ENCODE peak calls at places on chromosomes 5 and 9, in eight cellular contexts. Q, V, K, Z, J, S, G and R are unnamed samples.

GRCh38 chr5:85132269-85132668 is 747.6 kb upstream of the EDIL3 start:
- DNase-seq in Q (peak), V (no peak), K (peak), Z (no peak), J (no peak), S (no peak), G (no peak), R (no peak)

GRCh38 chr5:35884125-35884788 is 27.6 kb downstream of the IL7R start:
- DNase-seq in Q (peak), V (peak), K (peak), Z (no peak), J (no peak), S (no peak), G (no peak), R (no peak)

GRCh38 chr9:16119861-16120641 is 567.2 kb downstream of the CCDC171 start:
- DNase-seq in Q (peak), V (no peak), K (no peak), Z (no peak), J (no peak), S (no peak), G (no peak), R (no peak)

GRCh38 chr5:180803181-180804128 is 849 bp upstream of the MGAT1 start:
- DNase-seq in Q (no peak), V (peak), K (no peak), Z (peak), J (peak), S (peak), G (peak), R (no peak)

GRCh38 chr9:127399736-127400269 is 2.8 kb downstream of the SLC2A8 start:
- DNase-seq in Q (no peak), V (no peak), K (no peak), Z (no peak), J (peak), S (no peak), G (no peak), R (no peak)

GRCh38 chr9:32251539-32251938 is 132.9 kb upstream of the ACO1 start:
- DNase-seq in Q (peak), V (peak), K (no peak), Z (no peak), J (no peak), S (peak), G (no peak), R (peak)

GRCh38 chr5:77426670-77427069 is 65.4 kb downstream of the WDR41 start:
- DNase-seq in Q (peak), V (no peak), K (peak), Z (no peak), J (no peak), S (no peak), G (no peak), R (no peak)

GRCh38 chr5:158756873-158757272 is 342.8 kb downstream of the EBF1 start:
- DNase-seq in Q (no peak), V (peak), K (no peak), Z (no peak), J (no peak), S (no peak), G (no peak), R (no peak)

GRCh38 chr5:59123595-59124561 is 541.0 kb downstream of the RAB3C start:
- DNase-seq in Q (peak), V (no peak), K (no peak), Z (no peak), J (no peak), S (peak), G (no peak), R (no peak)

GRCh38 chr5:159515909-159516415 is 185.7 kb upstream of the IL12B start:
- DNase-seq in Q (peak), V (peak), K (no peak), Z (no peak), J (peak), S (peak), G (peak), R (peak)

GRCh38 chr5:66932446-66932845 is 264.2 kb downstream of the CD180 start:
- DNase-seq in Q (no peak), V (no peak), K (no peak), Z (no peak), J (no peak), S (no peak), G (no peak), R (no peak)

GRCh38 chr5:74294231-74294705 is 346.3 kb downstream of the ENC1 start:
- DNase-seq in Q (no peak), V (peak), K (no peak), Z (no peak), J (no peak), S (no peak), G (no peak), R (no peak)

GRCh38 chr9:122228191-122228905 is 409 bp downstream of the LHX6 start:
- DNase-seq in Q (no peak), V (no peak), K (no peak), Z (no peak), J (no peak), S (no peak), G (no peak), R (no peak)

GRCh38 chr9:706606-707451 is 134.7 kb upstream of the DMRT1 start:
- DNase-seq in Q (peak), V (no peak), K (no peak), Z (peak), J (peak), S (peak), G (peak), R (peak)

GRCh38 chr9:91146391-91147019 is 215.2 kb downstream of the AUH start:
- DNase-seq in Q (no peak), V (no peak), K (no peak), Z (no peak), J (no peak), S (no peak), G (no peak), R (no peak)

GRCh38 chr9:68895741-68896478 is 118.0 kb downstream of the PRKACG start:
- DNase-seq in Q (no peak), V (peak), K (no peak), Z (no peak), J (no peak), S (no peak), G (no peak), R (no peak)

GRCh38 chr9:130330202-130330601 is 64.6 kb downstream of the HMCN2 start:
- DNase-seq in Q (no peak), V (no peak), K (no peak), Z (no peak), J (no peak), S (no peak), G (no peak), R (no peak)

GRCh38 chr9:119701651-119702050 is 332.4 kb upstream of the BRINP1 start:
- DNase-seq in Q (no peak), V (no peak), K (no peak), Z (no peak), J (no peak), S (no peak), G (no peak), R (no peak)

GRCh38 chr5:39980056-39980455 is 555.3 kb upstream of the DAB2 start:
- DNase-seq in Q (no peak), V (no peak), K (no peak), Z (no peak), J (no peak), S (no peak), G (no peak), R (no peak)

GRCh38 chr5:174575043-174575442 is 149.3 kb upstream of the MSX2 start:
- DNase-seq in Q (no peak), V (no peak), K (no peak), Z (no peak), J (no peak), S (no peak), G (no peak), R (no peak)

GRCh38 chr5:51373880-51374523 is 9.2 kb upstream of the ISL1 start:
- DNase-seq in Q (no peak), V (no peak), K (no peak), Z (no peak), J (no peak), S (no peak), G (no peak), R (no peak)

GRCh38 chr5:1371191-1371590 is 26.3 kb upstream of the CLPTM1L start:
- DNase-seq in Q (no peak), V (peak), K (no peak), Z (no peak), J (peak), S (no peak), G (no peak), R (no peak)

GRCh38 chr9:134486127-134486995 is 155.2 kb upstream of the COL5A1 start:
- DNase-seq in Q (no peak), V (no peak), K (no peak), Z (no peak), J (peak), S (no peak), G (peak), R (no peak)

GRCh38 chr9:37364751-37365360 is 57.6 kb upstream of the GRHPR start:
- DNase-seq in Q (no peak), V (peak), K (no peak), Z (no peak), J (no peak), S (peak), G (no peak), R (no peak)

GRCh38 chr9:112249277-112249676 is 74.2 kb upstream of the SUSD1 start:
- DNase-seq in Q (peak), V (no peak), K (no peak), Z (no peak), J (no peak), S (no peak), G (no peak), R (no peak)

GRCh38 chr5:155729684-155730059 is 597.3 kb upstream of the SGCD start:
- DNase-seq in Q (no peak), V (no peak), K (no peak), Z (no peak), J (peak), S (no peak), G (no peak), R (peak)

GRCh38 chr5:148443998-148444397 is 60.2 kb downstream of the FBXO38 start:
- DNase-seq in Q (peak), V (peak), K (peak), Z (peak), J (no peak), S (peak), G (peak), R (peak)

GRCh38 chr9:122912964-122913673 is at the start of gene ZBTB6:
- DNase-seq in Q (peak), V (peak), K (peak), Z (peak), J (peak), S (peak), G (peak), R (peak)

GRCh38 chr5:9444346-9444745 is 101.5 kb downstream of the SEMA5A start:
- DNase-seq in Q (no peak), V (no peak), K (no peak), Z (no peak), J (no peak), S (no peak), G (no peak), R (no peak)

GRCh38 chr5:173954671-173955605 is 34.0 kb upstream of the C5orf47 start:
- DNase-seq in Q (peak), V (no peak), K (peak), Z (peak), J (no peak), S (peak), G (no peak), R (no peak)

GRCh38 chr9:116219686-116220085 is 66.1 kb downstream of the PAPPA start:
- DNase-seq in Q (no peak), V (no peak), K (no peak), Z (no peak), J (no peak), S (no peak), G (no peak), R (no peak)

GRCh38 chr5:55151923-55152842 is 7.8 kb upstream of the GPX8 start:
- DNase-seq in Q (peak), V (no peak), K (peak), Z (no peak), J (no peak), S (no peak), G (no peak), R (no peak)

GRCh38 chr5:4386152-4386551 is 754.0 kb upstream of the ADAMTS16 start:
- DNase-seq in Q (no peak), V (no peak), K (no peak), Z (no peak), J (no peak), S (no peak), G (no peak), R (no peak)

GRCh38 chr9:108180511-108180910 is 675.3 kb downstream of the ACTL7B start:
- DNase-seq in Q (no peak), V (no peak), K (no peak), Z (no peak), J (no peak), S (peak), G (no peak), R (no peak)

GRCh38 chr9:34177906-34178697 is 741 bp upstream of the UBAP1 start:
- DNase-seq in Q (no peak), V (peak), K (no peak), Z (no peak), J (peak), S (no peak), G (no peak), R (no peak)

GRCh38 chr5:35199886-35200285 is 30.4 kb downstream of the PRLR start:
- DNase-seq in Q (no peak), V (no peak), K (no peak), Z (no peak), J (no peak), S (no peak), G (no peak), R (no peak)

GRCh38 chr5:14830210-14831005 is 41.2 kb downstream of the ANKH start:
- DNase-seq in Q (no peak), V (no peak), K (no peak), Z (no peak), J (no peak), S (no peak), G (peak), R (no peak)

GRCh38 chr5:172085738-172086137 is 79.3 kb upstream of the FBXW11 start:
- DNase-seq in Q (no peak), V (no peak), K (no peak), Z (no peak), J (no peak), S (no peak), G (no peak), R (no peak)
- H3K27ac ChIP-seq in Q (no peak), V (no peak), K (no peak), Z (no peak), J (no peak), S (no peak), G (no peak), R (no peak)

GRCh38 chr9:5269249-5269715 is 35.2 kb downstream of the RLN2 start:
- DNase-seq in Q (peak), V (no peak), K (peak), Z (no peak), J (no peak), S (no peak), G (no peak), R (no peak)

GRCh38 chr9:5263568-5264218 is 32.5 kb downstream of the INSL4 start:
- DNase-seq in Q (no peak), V (peak), K (no peak), Z (no peak), J (no peak), S (peak), G (no peak), R (no peak)

GRCh38 chr9:5265939-5266338 is 34.7 kb downstream of the INSL4 start:
- DNase-seq in Q (no peak), V (peak), K (no peak), Z (no peak), J (no peak), S (no peak), G (no peak), R (no peak)

GRCh38 chr9:5264219-5264595 is 33.0 kb downstream of the INSL4 start:
- DNase-seq in Q (no peak), V (no peak), K (no peak), Z (no peak), J (no peak), S (peak), G (no peak), R (no peak)
- H3K27ac ChIP-seq in Q (no peak), V (no peak), K (no peak), Z (no peak), J (no peak), S (no peak), G (no peak), R (no peak)

GRCh38 chr5:177592010-177592834 is at the start of gene TMED9:
- DNase-seq in Q (peak), V (peak), K (peak), Z (peak), J (peak), S (peak), G (peak), R (peak)

GRCh38 chr5:177590406-177590805 is 1.6 kb upstream of the TMED9 start:
- DNase-seq in Q (no peak), V (no peak), K (no peak), Z (no peak), J (no peak), S (no peak), G (no peak), R (no peak)

GRCh38 chr5:177593511-177593910 is 1.5 kb downstream of the TMED9 start:
- DNase-seq in Q (no peak), V (no peak), K (no peak), Z (no peak), J (peak), S (no peak), G (peak), R (no peak)

GRCh38 chr5:177592905-177593304 is 902 bp downstream of the TMED9 start:
- DNase-seq in Q (no peak), V (no peak), K (no peak), Z (no peak), J (peak), S (no peak), G (peak), R (no peak)

GRCh38 chr5:177591690-177592009 is 353 bp upstream of the TMED9 start:
- DNase-seq in Q (no peak), V (no peak), K (no peak), Z (no peak), J (no peak), S (no peak), G (peak), R (no peak)
- H3K27ac ChIP-seq in Q (no peak), V (no peak), K (no peak), Z (peak), J (peak), S (peak), G (peak), R (no peak)

DNA sequence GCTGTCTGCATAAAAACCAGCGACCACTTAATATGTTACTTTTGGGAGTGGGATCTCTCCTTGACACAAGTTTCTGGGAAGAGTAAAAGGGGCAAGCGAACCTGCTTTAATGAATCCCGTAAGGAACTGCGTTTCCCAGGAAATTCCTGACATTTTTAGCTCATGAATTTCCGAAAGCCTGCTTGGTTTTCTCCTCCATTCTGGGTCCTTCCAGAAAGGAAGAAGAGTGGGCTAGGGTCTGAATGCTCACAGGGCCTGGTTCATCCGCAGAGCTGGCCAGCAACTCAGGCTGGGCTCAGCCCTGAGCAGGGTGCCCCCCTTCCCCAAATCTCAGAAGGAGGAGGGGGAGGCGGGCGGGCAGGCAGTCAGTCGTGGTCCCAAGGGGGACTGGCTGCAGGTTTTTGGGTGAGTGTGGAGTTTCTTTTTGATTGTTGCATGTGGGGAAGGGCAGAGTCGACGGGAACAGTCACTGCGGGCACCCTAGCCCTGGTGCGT is 1.2 kb upstream of the PURA start:
- DNase-seq in Q (peak), V (no peak), K (no peak), Z (no peak), J (no peak), S (no peak), G (no peak), R (no peak)
- H3K27ac ChIP-seq in Q (peak), V (peak), K (peak), Z (peak), J (no peak), S (no peak), G (peak), R (peak)

DNA sequence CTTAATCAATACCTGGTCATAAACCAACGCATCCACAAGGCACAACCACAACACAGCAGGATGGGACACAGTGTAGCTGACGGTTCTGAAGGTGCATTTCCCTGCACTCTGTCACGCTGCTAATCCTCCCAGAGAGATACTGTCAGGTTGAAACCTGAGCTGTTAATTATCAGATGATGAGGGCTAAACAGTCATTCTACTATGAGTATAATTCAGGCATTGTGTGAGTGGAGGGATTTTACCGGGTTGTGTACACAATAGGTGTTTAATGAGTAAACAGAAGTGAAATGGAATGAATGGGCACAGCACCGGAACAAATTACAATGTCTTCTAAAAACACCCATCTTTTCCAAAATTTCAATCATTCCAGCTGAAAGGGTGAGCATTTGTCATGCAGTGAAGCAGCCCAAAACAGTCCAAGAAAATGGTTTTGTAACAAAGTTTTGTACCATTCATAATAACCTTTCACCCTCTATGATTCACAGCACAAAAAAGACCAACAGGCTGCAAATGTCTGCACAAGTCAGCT is 71.5 kb downstream of the ABCA1 start:
- DNase-seq in Q (peak), V (no peak), K (no peak), Z (no peak), J (no peak), S (no peak), G (no peak), R (no peak)
- H3K27ac ChIP-seq in Q (no peak), V (no peak), K (no peak), Z (peak), J (no peak), S (no peak), G (no peak), R (peak)

GRCh38 chr5:88143693-88144218 is 124.9 kb downstream of the TMEM161B start:
- DNase-seq in Q (no peak), V (no peak), K (no peak), Z (no peak), J (no peak), S (no peak), G (no peak), R (no peak)

GRCh38 chr5:88144219-88145040 is 124.2 kb downstream of the TMEM161B start:
- DNase-seq in Q (no peak), V (no peak), K (no peak), Z (no peak), J (no peak), S (no peak), G (no peak), R (no peak)

GRCh38 chr5:88142801-88143692 is 125.6 kb downstream of the TMEM161B start:
- DNase-seq in Q (no peak), V (no peak), K (no peak), Z (no peak), J (no peak), S (no peak), G (peak), R (no peak)

GRCh38 chr5:88145603-88146467 is 122.8 kb downstream of the TMEM161B start:
- DNase-seq in Q (no peak), V (no peak), K (no peak), Z (no peak), J (no peak), S (peak), G (no peak), R (no peak)

DNA sequence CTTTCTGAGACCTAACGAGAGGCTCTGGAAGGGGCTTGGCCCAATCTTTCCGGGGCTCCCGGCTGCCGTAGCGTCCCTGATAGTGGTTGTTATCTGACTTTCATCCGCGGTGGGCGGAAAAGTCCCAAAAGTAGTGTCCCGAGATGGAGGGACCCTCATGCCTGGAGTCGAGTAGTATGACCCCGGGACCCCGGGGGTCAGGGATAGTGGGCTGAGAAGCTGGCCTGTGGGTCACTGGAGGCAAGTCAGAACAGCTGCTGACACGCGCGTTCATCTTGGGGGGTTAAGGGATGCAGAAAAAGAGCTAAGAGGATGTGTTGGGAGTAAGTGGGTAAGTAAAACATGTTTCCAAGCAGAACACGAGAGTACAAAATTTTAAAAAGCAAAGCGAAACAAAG is 123.4 kb downstream of the TMEM161B start:
- DNase-seq in Q (no peak), V (no peak), K (no peak), Z (no peak), J (no peak), S (no peak), G (no peak), R (no peak)
- H3K27ac ChIP-seq in Q (no peak), V (no peak), K (no peak), Z (no peak), J (no peak), S (no peak), G (peak), R (no peak)